ENCODE peak calls at places on chromosomes 12 and 14, in four cellular contexts. U is ELF-1, J is right atrium auricular region, A is NCI-H1436. S is an unnamed sample.

GRCh38 chr12:113860950-113861349 is 105.2 kb downstream of the RBM19 start:
- DNase-seq in A (no peak), J (no peak), U (peak), S (no peak)

GRCh38 chr12:110316861-110317260 is 35.8 kb downstream of the ATP2A2 start:
- DNase-seq in J (no peak), A (no peak), U (no peak), S (no peak)

GRCh38 chr12:72511906-72512305 is 239.7 kb downstream of the TRHDE start:
- DNase-seq in J (no peak), U (no peak), A (no peak), S (no peak)

GRCh38 chr14:51180577-51180976 is 59.5 kb upstream of the TMX1 start:
- DNase-seq in A (no peak), J (no peak), U (no peak), S (no peak)

GRCh38 chr12:105100207-105100985 is 7.1 kb upstream of the WASHC4 start:
- DNase-seq in J (no peak), A (no peak), U (no peak), S (no peak)

GRCh38 chr14:69344171-69344570 is 53.9 kb downstream of the ERH start:
- DNase-seq in J (no peak), A (no peak), U (no peak), S (no peak)

GRCh38 chr12:9707864-9708808 is 24.8 kb downstream of the CLECL1 start:
- DNase-seq in J (no peak), A (peak), U (peak), S (no peak)

GRCh38 chr14:52348796-52349195 is 34.7 kb downstream of the PTGER2 start:
- DNase-seq in J (no peak), A (no peak), U (no peak), S (no peak)

GRCh38 chr14:38252066-38252710 is 3.7 kb downstream of the CLEC14A start:
- DNase-seq in J (no peak), U (no peak), A (no peak), S (no peak)

GRCh38 chr12:4353785-4354208 is 25.7 kb downstream of the FGF23 start:
- DNase-seq in U (peak), A (no peak), J (no peak), S (no peak)

GRCh38 chr12:46659032-46659703 is 166.6 kb downstream of the SLC38A4 start:
- DNase-seq in J (no peak), A (no peak), U (peak), S (no peak)

GRCh38 chr12:115946867-115947695 is 330.4 kb downstream of the MED13L start:
- DNase-seq in U (no peak), A (no peak), J (no peak), S (no peak)

GRCh38 chr14:81927069-81927468 is 393.4 kb upstream of the SEL1L start:
- DNase-seq in A (no peak), J (no peak), U (peak), S (no peak)

GRCh38 chr12:102735104-102735503 is 181.9 kb downstream of the PAH start:
- DNase-seq in A (no peak), J (no peak), U (no peak), S (no peak)

GRCh38 chr12:39931231-39931630 is 174.7 kb downstream of the SLC2A13 start:
- DNase-seq in A (no peak), J (no peak), U (no peak), S (no peak)

GRCh38 chr12:58833844-58834243 is 86.5 kb downstream of the LRIG3 start:
- DNase-seq in J (no peak), U (no peak), A (no peak), S (no peak)

GRCh38 chr14:68762944-68763831 is 29.7 kb downstream of the ZFP36L1 start:
- DNase-seq in A (no peak), J (peak), U (peak), S (no peak)

GRCh38 chr12:42332301-42332894 is 6.4 kb downstream of the PPHLN1 start:
- DNase-seq in J (no peak), A (peak), U (no peak), S (no peak)

GRCh38 chr12:67320614-67321305 is 51.6 kb downstream of the CAND1 start:
- DNase-seq in U (peak), J (no peak), A (no peak), S (no peak)